ENCODE peak calls at places on chromosome 19, in seven cellular contexts. O is right lobe of liver; M is A673; C is left lung; P is MM.1S; F is pancreas; S is CD8-positive, alpha-beta memory T cell. Q is an unnamed sample. For H3K4me1, the result is how much of the 10 kb centered on the place peaks cover.

GRCh38 chr19:3690551-3691371 is 9.5 kb downstream of the PIP5K1C start:
- DNase-seq in C (peak), S (no peak), P (no peak), O (no peak), M (no peak), F (no peak), Q (no peak)

GRCh38 chr19:51691122-51692064 is 1.7 kb upstream of the SPACA6 start:
- DNase-seq in P (no peak), M (peak), F (no peak), O (no peak), S (no peak), C (no peak), Q (no peak)

GRCh38 chr19:18856385-18857126 is 24.8 kb downstream of the UPF1 start:
- DNase-seq in S (no peak), O (no peak), C (no peak), F (no peak), P (no peak), M (peak), Q (no peak)

GRCh38 chr19:54674021-54674617 is 11.3 kb downstream of the LILRB4 start:
- DNase-seq in S (no peak), C (no peak), M (peak), F (no peak), O (no peak), P (peak), Q (no peak)

GRCh38 chr19:17542793-17543582 is 12.5 kb upstream of the COLGALT1 start:
- DNase-seq in O (no peak), P (no peak), C (no peak), F (no peak), S (no peak), M (no peak), Q (no peak)

GRCh38 chr19:485583-486236 is 10.6 kb upstream of the MADCAM1 start:
- DNase-seq in F (peak), P (no peak), M (no peak), O (no peak), C (peak), S (no peak), Q (no peak)

GRCh38 chr19:6772028-6772865 is at the start of gene VAV1:
- DNase-seq in C (peak), O (peak), S (peak), P (peak), F (no peak), M (peak), Q (no peak)

GRCh38 chr19:18629166-18630088 is 7.4 kb upstream of the KLHL26 start:
- DNase-seq in M (no peak), S (no peak), C (no peak), F (no peak), P (no peak), O (no peak), Q (peak)

GRCh38 chr19:50025794-50026549 is at the start of gene ZNF473:
- DNase-seq in C (peak), M (peak), O (peak), S (peak), F (peak), P (peak), Q (peak)

GRCh38 chr19:58586131-58586765 is 13.1 kb upstream of the MZF1 start:
- DNase-seq in P (no peak), M (no peak), S (no peak), F (no peak), C (peak), O (peak), Q (no peak)

GRCh38 chr19:14150041-14150769 is 13.8 kb upstream of the ASF1B start:
- DNase-seq in M (no peak), P (no peak), F (no peak), S (no peak), O (no peak), C (peak), Q (no peak)

GRCh38 chr19:57803594-57804325 is 11.0 kb downstream of the ZNF552 start:
- DNase-seq in S (no peak), O (peak), C (no peak), F (no peak), P (no peak), M (peak), Q (peak)

GRCh38 chr19:6739390-6739883 is at the start of gene TRIP10:
- DNase-seq in S (peak), F (peak), M (peak), O (peak), P (peak), C (peak), Q (peak)

GRCh38 chr19:18999896-19000620 is 33.3 kb downstream of the SUGP2 start:
- DNase-seq in M (no peak), C (peak), P (no peak), F (no peak), S (no peak), O (peak), Q (no peak)

GRCh38 chr19:51002101-51002532 is 713 bp upstream of the KLK8 start:
- DNase-seq in C (no peak), M (no peak), F (no peak), S (no peak), O (no peak), P (no peak), Q (no peak)

GRCh38 chr19:18975864-18976263 is 34.8 kb upstream of the HOMER3 start:
- DNase-seq in S (no peak), P (no peak), F (no peak), M (peak), C (no peak), O (no peak), Q (no peak)

GRCh38 chr19:15251010-15251748 is 18.9 kb upstream of the EPHX3 start:
- DNase-seq in C (no peak), P (no peak), M (no peak), O (no peak), F (no peak), S (no peak), Q (peak)

GRCh38 chr19:17079710-17080440 is 4.3 kb downstream of the MYO9B start:
- DNase-seq in C (peak), P (peak), M (peak), O (peak), F (no peak), S (peak), Q (peak)

GRCh38 chr19:30711296-30711695 is 339.1 kb downstream of the ZNF536 start:
- DNase-seq in C (no peak), P (no peak), S (no peak), F (no peak), M (no peak), O (no peak), Q (no peak)

GRCh38 chr19:39199025-39199424 is 2.3 kb downstream of the NCCRP1 start:
- DNase-seq in O (no peak), C (no peak), F (peak), M (no peak), S (no peak), P (no peak), Q (peak)

GRCh38 chr19:50505856-50506611 is 5.0 kb downstream of the JOSD2 start:
- DNase-seq in M (no peak), F (no peak), O (no peak), P (no peak), C (peak), S (no peak), Q (no peak)

GRCh38 chr19:4385291-4386037 is 14.9 kb downstream of the SH3GL1 start:
- DNase-seq in O (no peak), C (no peak), M (no peak), S (no peak), P (no peak), F (no peak), Q (no peak)

GRCh38 chr19:31874313-31874712 is 471.1 kb upstream of the ZNF507 start:
- DNase-seq in P (no peak), C (no peak), S (no peak), O (no peak), M (no peak), F (no peak), Q (no peak)
- H3K4me1 ChIP-seq in P (under half), C (under half), S (under half), O (under half), M (under half), F (under half), Q (under half)

GRCh38 chr19:48814895-48815294 is 4.1 kb upstream of the BCAT2 start:
- DNase-seq in M (no peak), C (no peak), P (no peak), S (no peak), F (no peak), O (no peak), Q (no peak)

GRCh38 chr19:48818234-48818823 is 7.5 kb upstream of the BCAT2 start:
- DNase-seq in M (no peak), P (peak), F (peak), C (no peak), S (no peak), O (no peak), Q (no peak)

GRCh38 chr19:48813123-48813911 is 2.5 kb upstream of the BCAT2 start:
- DNase-seq in C (no peak), O (no peak), F (no peak), S (no peak), M (no peak), P (no peak), Q (no peak)

GRCh38 chr19:48817585-48818124 is 6.8 kb upstream of the BCAT2 start:
- DNase-seq in O (no peak), F (no peak), C (no peak), S (no peak), M (no peak), P (no peak), Q (no peak)

GRCh38 chr19:48815870-48816501 is 5.2 kb upstream of the BCAT2 start:
- DNase-seq in P (peak), M (no peak), C (no peak), F (peak), S (no peak), O (no peak), Q (no peak)
- H3K4me1 ChIP-seq in P (under half), M (under half), C (under half), F (under half), S (under half), O (under half), Q (under half)

DNA sequence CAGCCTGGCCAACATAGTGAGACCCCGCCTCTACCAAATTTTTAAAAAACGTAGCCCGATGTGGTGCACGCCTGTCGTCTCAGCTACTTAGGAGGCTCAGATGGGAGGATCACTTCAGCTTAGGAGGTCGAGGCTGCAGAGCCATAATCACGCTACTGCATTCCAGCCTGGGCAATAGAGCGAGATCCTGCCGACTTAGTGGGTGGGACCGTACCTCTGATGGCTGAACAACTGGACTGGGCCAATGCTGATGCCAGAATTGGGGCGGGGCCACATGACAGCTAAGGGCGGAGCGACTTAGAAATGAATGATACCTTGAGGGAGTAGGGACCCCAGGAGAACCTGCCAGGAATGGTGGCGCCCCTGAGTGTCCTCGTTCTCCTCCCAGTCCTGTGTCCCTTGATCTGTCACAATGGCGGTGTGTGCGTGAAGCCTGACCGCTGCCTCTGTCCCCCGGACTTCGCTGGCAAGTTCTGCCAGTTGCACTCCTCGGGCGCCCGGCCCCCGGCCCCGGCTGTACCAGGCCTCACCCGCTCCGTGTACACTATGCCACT is 3.6 kb downstream of the LTBP4 start:
- DNase-seq in M (no peak), O (no peak), F (no peak), S (peak), P (peak), C (no peak), Q (no peak)
- H3K4me1 ChIP-seq in M (under half), O (under half), F (under half), S (half or more), P (under half), C (half or more), Q (under half)

DNA sequence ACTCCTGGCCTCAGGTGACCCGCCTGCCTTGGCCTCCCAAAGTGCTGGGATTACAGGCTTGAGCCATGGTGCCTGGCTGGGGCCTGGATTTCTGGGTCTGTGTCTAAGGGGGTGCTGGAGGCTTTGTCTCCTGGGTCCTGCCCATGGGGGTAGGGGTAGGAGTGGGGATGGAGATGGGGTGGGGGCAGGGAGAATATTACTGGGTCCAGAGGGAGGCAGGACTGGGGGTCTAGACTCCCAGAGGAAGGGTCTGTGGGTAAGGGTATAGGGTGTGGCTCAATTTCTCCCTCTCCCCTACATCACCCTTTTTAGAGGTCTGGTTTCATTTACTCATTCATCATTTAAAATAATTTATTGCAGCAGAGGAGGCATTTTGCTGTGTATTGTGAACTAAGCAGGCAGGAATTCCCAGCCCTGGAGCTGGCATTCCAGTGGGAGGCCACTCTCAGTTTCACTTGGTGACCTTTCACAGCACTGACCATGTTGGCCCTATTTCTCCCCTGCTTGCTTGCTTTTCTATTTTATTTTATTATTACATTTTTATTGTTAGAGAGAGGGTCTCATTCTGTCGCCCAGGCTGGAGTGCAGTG is 810 bp upstream of the NFKBID start:
- DNase-seq in C (peak), S (no peak), P (no peak), O (no peak), F (no peak), M (no peak), Q (no peak)
- H3K4me1 ChIP-seq in C (half or more), S (half or more), P (under half), O (under half), F (under half), M (under half), Q (under half)

GRCh38 chr19:40271706-40272105 is 13.4 kb downstream of the AKT2 start:
- DNase-seq in M (no peak), C (no peak), S (no peak), O (no peak), P (no peak), F (no peak), Q (no peak)

GRCh38 chr19:40266912-40267600 is 18.1 kb downstream of the AKT2 start:
- DNase-seq in C (no peak), S (no peak), P (no peak), M (no peak), F (no peak), O (no peak), Q (no peak)

GRCh38 chr19:40270362-40271089 is 14.6 kb downstream of the AKT2 start:
- DNase-seq in O (no peak), C (peak), M (no peak), P (no peak), F (no peak), S (no peak), Q (no peak)

GRCh38 chr19:40267601-40267997 is 17.5 kb downstream of the AKT2 start:
- DNase-seq in F (no peak), O (no peak), P (no peak), M (no peak), C (no peak), S (no peak), Q (no peak)

DNA sequence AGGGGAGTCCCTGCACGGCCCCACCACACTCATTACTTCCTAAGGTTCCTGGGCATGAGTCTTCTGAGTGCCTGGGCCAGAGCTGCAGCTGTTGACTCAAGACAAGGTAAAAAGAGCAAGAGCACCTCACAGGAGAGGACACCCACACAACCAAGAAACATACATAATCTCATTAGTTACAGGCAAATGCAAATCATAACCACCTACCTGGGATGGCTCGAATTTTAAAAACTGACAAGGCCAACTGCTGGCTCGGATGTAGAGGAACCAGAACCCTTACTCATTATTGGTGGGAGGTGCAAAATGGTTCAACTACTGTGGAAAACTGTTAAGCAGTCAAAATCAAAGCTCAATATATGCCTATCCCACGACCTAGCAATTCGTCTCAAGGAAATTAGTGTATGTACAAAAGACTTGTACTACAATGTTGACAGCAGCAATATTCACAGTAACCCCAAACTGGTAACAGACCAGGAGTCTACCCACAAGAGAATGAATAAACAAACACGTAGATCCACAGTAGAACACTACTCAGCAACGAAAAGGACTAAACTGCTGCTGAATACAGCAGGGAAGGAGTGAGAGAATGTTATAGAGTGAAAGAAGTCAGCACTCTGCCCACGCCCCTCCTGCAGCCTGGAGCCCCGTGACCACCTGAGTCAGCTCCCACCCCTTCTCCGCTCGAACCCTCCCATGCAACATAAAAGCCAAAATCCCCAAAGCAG is 15.8 kb downstream of the AKT2 start:
- DNase-seq in O (no peak), F (no peak), M (no peak), P (no peak), C (no peak), S (no peak), Q (no peak)
- H3K4me1 ChIP-seq in O (under half), F (under half), M (under half), P (under half), C (under half), S (under half), Q (under half)

GRCh38 chr19:48321622-48322591 is 3.4 kb upstream of the EMP3 start:
- DNase-seq in P (peak), C (peak), F (peak), O (peak), M (peak), S (peak), Q (peak)
- H3K4me1 ChIP-seq in P (under half), C (half or more), F (under half), O (under half), M (half or more), S (under half), Q (under half)

GRCh38 chr19:45096700-45097099 is 3.7 kb downstream of the PPP1R37 start:
- DNase-seq in P (no peak), F (no peak), C (no peak), S (no peak), O (no peak), M (no peak), Q (no peak)

GRCh38 chr19:45094158-45094557 is 1.2 kb downstream of the PPP1R37 start:
- DNase-seq in C (no peak), P (no peak), O (no peak), M (no peak), S (no peak), F (no peak), Q (no peak)

GRCh38 chr19:45094707-45095106 is 1.7 kb downstream of the PPP1R37 start:
- DNase-seq in C (no peak), O (no peak), F (no peak), M (no peak), S (no peak), P (no peak), Q (no peak)

GRCh38 chr19:45097450-45097775 is 4.4 kb downstream of the PPP1R37 start:
- DNase-seq in M (no peak), C (no peak), O (no peak), P (no peak), F (no peak), S (no peak), Q (no peak)

DNA sequence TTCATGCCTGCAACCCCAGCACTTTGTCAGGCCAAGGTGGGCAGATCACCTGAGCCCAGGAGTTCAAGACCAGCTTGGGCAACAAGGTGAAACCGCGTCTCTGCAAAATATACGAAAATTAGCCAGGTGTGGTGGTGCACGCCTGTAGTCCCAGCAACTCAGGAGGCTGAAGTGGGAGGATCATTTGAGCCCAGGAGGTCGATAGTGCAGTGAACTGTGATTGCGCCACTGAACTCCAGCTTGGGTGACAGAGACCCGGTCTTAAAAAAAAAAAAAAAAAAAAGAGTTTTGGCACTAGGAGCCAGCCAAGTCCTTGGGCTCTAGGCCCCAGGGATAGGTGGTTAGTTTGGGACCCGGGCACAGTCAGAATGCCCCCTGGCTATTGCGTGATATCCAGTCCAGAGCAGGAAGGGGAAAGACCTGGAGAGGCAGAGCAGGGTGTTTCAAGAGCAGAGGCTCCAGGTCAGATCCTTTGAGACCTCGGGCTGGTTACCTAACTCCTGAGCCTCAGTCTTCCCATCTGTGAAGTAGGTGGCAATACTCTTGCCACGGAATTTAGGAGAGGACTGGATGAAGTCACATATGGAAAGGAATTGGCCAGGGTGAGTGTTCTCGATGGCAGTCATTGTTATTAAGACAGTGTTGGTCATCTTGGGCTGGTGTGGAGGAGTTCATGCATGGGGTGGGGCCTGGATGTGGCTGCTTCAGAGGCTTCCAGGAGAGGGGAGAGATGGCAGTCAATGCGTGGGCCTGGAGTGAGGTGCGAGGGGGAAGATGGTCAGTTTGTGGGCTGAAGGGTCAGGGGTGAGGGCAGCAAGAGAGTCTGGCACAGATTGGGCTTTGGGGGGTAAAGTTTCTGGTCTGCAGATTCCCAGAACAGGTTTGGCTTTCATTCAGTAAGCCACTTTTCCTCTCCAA is 2.8 kb downstream of the PPP1R37 start:
- DNase-seq in C (no peak), F (no peak), S (no peak), M (no peak), O (no peak), P (no peak), Q (no peak)
- H3K4me1 ChIP-seq in C (half or more), F (under half), S (half or more), M (under half), O (under half), P (under half), Q (under half)

GRCh38 chr19:42872608-42873007 is 6.9 kb downstream of the PSG1 start:
- DNase-seq in F (no peak), M (no peak), C (no peak), O (no peak), S (no peak), P (no peak), Q (no peak)
- H3K4me1 ChIP-seq in F (under half), M (under half), C (under half), O (under half), S (under half), P (under half), Q (under half)

GRCh38 chr19:1520203-1520780 is 3.6 kb upstream of the PLK5 start:
- DNase-seq in M (no peak), F (no peak), S (no peak), O (no peak), P (peak), C (no peak), Q (no peak)
- H3K4me1 ChIP-seq in M (under half), F (under half), S (under half), O (under half), P (under half), C (under half), Q (under half)

DNA sequence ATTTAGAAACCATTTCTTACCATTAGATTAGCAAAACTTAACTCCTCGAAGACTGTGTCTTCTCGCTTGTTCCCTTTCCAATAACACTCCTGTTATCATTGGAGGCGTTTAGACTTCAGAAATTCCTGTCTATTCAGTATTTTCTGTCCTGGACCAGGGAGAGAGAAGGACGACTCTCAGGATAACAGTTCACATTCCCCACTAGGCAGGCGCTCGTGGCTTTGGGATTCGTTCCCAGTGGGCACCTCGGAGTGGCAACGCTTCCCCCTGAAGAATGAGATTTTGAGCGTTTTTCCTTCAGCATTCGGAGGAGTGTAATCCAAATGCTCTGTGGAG is 429 bp upstream of the ZNF225 start:
- DNase-seq in S (no peak), F (no peak), O (no peak), C (no peak), M (no peak), P (no peak), Q (no peak)
- H3K4me1 ChIP-seq in S (under half), F (under half), O (under half), C (under half), M (under half), P (under half), Q (under half)